ENCODE peak calls at places on chromosomes 7 and 10, in five cellular contexts. U, Q, E, F and W are unnamed samples.

GRCh38 chr10:120495226-120495625 is 38.2 kb downstream of the PLPP4 start:
- DNase-seq in U (no peak), Q (no peak), E (no peak), F (no peak), W (no peak)

GRCh38 chr7:121341933-121342332 is 13.1 kb downstream of the WNT16 start:
- DNase-seq in U (no peak), Q (no peak), E (no peak), F (no peak), W (no peak)

GRCh38 chr7:29620531-29620930 is 56.9 kb downstream of the PRR15 start:
- DNase-seq in U (no peak), Q (no peak), E (no peak), F (no peak), W (no peak)

GRCh38 chr7:101970047-101970585 is 152.7 kb downstream of the CUX1 start:
- DNase-seq in U (no peak), Q (no peak), E (no peak), F (no peak), W (no peak)

GRCh38 chr10:24277771-24278518 is 69.0 kb downstream of the KIAA1217 start:
- DNase-seq in U (no peak), Q (peak), E (no peak), F (no peak), W (no peak)

GRCh38 chr7:37408885-37409248 is 39.8 kb downstream of the ELMO1 start:
- DNase-seq in U (no peak), Q (no peak), E (no peak), F (no peak), W (no peak)

GRCh38 chr10:69409968-69410367 is 6.8 kb downstream of the TACR2 start:
- DNase-seq in U (no peak), Q (peak), E (no peak), F (no peak), W (no peak)

GRCh38 chr7:52504546-52504945 is 530.9 kb upstream of the POM121L12 start:
- DNase-seq in U (no peak), Q (no peak), E (no peak), F (no peak), W (no peak)

GRCh38 chr10:60425392-60426110 is 35.9 kb upstream of the ANK3 start:
- DNase-seq in U (no peak), Q (no peak), E (no peak), F (no peak), W (no peak)

GRCh38 chr7:152089183-152089582 is 63.7 kb downstream of the GALNT11 start:
- DNase-seq in U (no peak), Q (no peak), E (no peak), F (no peak), W (no peak)
- H3K4me3 ChIP-seq in U (no peak), Q (no peak), E (no peak), F (no peak), W (no peak)

DNA sequence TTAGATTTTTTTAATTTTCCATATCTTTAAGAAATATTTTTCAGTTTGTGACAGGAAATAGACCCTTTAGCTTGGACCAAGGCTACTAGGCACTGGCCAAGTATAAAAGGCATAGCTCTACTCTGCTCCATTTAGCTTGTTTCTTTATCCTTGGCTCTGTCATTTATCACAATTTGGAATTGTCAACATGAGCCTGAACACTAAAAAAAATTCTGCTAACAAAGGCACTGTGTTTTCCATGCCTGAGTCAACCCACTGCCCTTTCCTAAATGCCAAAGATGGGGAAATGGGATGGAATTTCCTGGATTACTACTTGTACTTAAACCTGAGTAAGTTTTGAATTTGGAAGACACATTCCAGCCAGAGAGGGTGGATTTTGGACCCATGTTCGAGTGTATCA is 128.4 kb downstream of the NSUN6 start:
- DNase-seq in U (no peak), Q (no peak), E (no peak), F (no peak), W (no peak)
- H3K4me3 ChIP-seq in U (no peak), Q (no peak), E (no peak), F (no peak), W (no peak)

DNA sequence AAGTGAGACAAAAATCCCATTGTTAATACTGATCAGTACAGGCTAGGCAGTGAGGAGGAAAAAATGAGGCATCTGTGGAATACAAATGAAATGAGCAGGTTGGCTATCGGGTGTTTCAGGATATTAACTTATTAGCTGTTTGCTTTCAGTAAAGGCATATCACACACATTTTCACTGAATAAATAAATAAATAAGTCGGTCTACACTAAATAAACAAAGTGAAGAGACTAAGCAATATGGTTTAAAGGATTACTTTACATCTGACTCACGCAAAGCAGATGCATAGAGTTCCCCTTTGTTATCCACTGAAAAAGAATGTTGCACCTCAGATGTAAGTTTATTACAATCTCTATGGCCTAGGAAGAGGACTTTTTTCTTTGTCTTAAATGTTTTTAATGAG is 6.3 kb upstream of the SEMA3A start:
- DNase-seq in U (peak), Q (no peak), E (no peak), F (peak), W (no peak)
- H3K4me3 ChIP-seq in U (no peak), Q (no peak), E (no peak), F (no peak), W (no peak)

GRCh38 chr7:151938550-151938949 is 17.7 kb upstream of the GALNTL5 start:
- DNase-seq in U (no peak), Q (no peak), E (no peak), F (no peak), W (no peak)

GRCh38 chr7:151940048-151940845 is 16.0 kb upstream of the GALNTL5 start:
- DNase-seq in U (no peak), Q (no peak), E (no peak), F (peak), W (peak)

GRCh38 chr7:151945224-151945623 is 11.0 kb upstream of the GALNTL5 start:
- DNase-seq in U (no peak), Q (no peak), E (no peak), F (no peak), W (no peak)

GRCh38 chr7:151936207-151936606 is 20.0 kb upstream of the GALNTL5 start:
- DNase-seq in U (no peak), Q (no peak), E (no peak), F (no peak), W (no peak)

GRCh38 chr7:151941009-151941408 is 15.2 kb upstream of the GALNTL5 start:
- DNase-seq in U (peak), Q (no peak), E (no peak), F (no peak), W (no peak)
- H3K4me3 ChIP-seq in U (no peak), Q (no peak), E (no peak), F (no peak), W (no peak)